ENCODE peak calls at places on chromosomes 6 and 20, in four cellular contexts. X, B, G and E are unnamed samples.

GRCh38 chr6:107374264-107374663 is 85.1 kb downstream of the PDSS2 start:
- DNase-seq in X (no peak), B (no peak), G (no peak), E (no peak)

GRCh38 chr6:27809067-27809938 is 102.9 kb downstream of the OR2B2 start:
- DNase-seq in X (no peak), B (no peak), G (no peak), E (no peak)

GRCh38 chr6:99073223-99073622 is 125.5 kb upstream of the FBXL4 start:
- DNase-seq in X (no peak), B (no peak), G (no peak), E (no peak)

GRCh38 chr6:166935353-166935752 is 21.0 kb downstream of the RNASET2 start:
- DNase-seq in X (no peak), B (no peak), G (no peak), E (no peak)

GRCh38 chr6:89297695-89298351 is 17.3 kb downstream of the GABRR2 start:
- DNase-seq in X (peak; percentile 94), B (peak; percentile 49), G (peak; percentile 80), E (peak; percentile 52)

GRCh38 chr6:83369692-83370091 is 61.2 kb downstream of the ME1 start:
- DNase-seq in X (no peak), B (no peak), G (no peak), E (no peak)

GRCh38 chr20:64119681-64120341 is 12.4 kb upstream of the NPBWR2 start:
- DNase-seq in X (peak; percentile 6), B (no peak), G (no peak), E (no peak)

GRCh38 chr6:89281779-89282246 is 33.3 kb downstream of the GABRR2 start:
- DNase-seq in X (peak; percentile 66), B (peak; percentile 77), G (no peak), E (peak; percentile 49)

GRCh38 chr20:21235713-21236445 is 67.3 kb upstream of the XRN2 start:
- DNase-seq in X (peak; percentile 51), B (peak; percentile 32), G (no peak), E (peak; percentile 69)

GRCh38 chr6:3381233-3382065 is 75.4 kb downstream of the SLC22A23 start:
- DNase-seq in X (no peak), B (no peak), G (no peak), E (no peak)

GRCh38 chr6:122170274-122170673 is 229.2 kb upstream of the HSF2 start:
- DNase-seq in X (no peak), B (no peak), G (no peak), E (no peak)

GRCh38 chr6:68990313-68990712 is 355.2 kb downstream of the ADGRB3 start:
- DNase-seq in X (no peak), B (no peak), G (no peak), E (no peak)

GRCh38 chr6:89974776-89975175 is 80.5 kb downstream of the GJA10 start:
- DNase-seq in X (no peak), B (no peak), G (no peak), E (no peak)

GRCh38 chr6:138492113-138492512 is 7.2 kb downstream of the NHSL1 start:
- DNase-seq in X (no peak), B (no peak), G (no peak), E (no peak)

GRCh38 chr20:8292793-8293192 is 160.7 kb downstream of the PLCB1 start:
- DNase-seq in X (no peak), B (no peak), G (no peak), E (no peak)

GRCh38 chr6:139135578-139136545 is 982 bp downstream of the HECA start:
- DNase-seq in X (no peak), B (peak; percentile 41), G (no peak), E (peak; percentile 78)

GRCh38 chr20:10109621-10110020 is 74.8 kb downstream of the ANKEF1 start:
- DNase-seq in X (no peak), B (no peak), G (no peak), E (no peak)

GRCh38 chr6:19753822-19754221 is 83.3 kb upstream of the ID4 start:
- DNase-seq in X (no peak), B (no peak), G (no peak), E (no peak)

GRCh38 chr6:97443408-97444080 is 160.5 kb upstream of the MMS22L start:
- DNase-seq in X (no peak), B (no peak), G (no peak), E (no peak)

GRCh38 chr6:85537055-85537494 is 56.6 kb downstream of the SNX14 start:
- DNase-seq in X (no peak), B (no peak), G (no peak), E (no peak)

GRCh38 chr6:104566411-104566810 is 293.3 kb downstream of the HACE1 start:
- DNase-seq in X (no peak), B (no peak), G (no peak), E (no peak)

GRCh38 chr6:1388081-1388926 is 1.1 kb upstream of the FOXF2 start:
- DNase-seq in X (no peak), B (no peak), G (no peak), E (no peak)

GRCh38 chr20:3000852-3001523 is 42.4 kb upstream of the GNRH2 start:
- DNase-seq in X (peak; percentile 46), B (peak; percentile 18), G (no peak), E (no peak)

GRCh38 chr6:14046476-14047068 is 71.0 kb upstream of the CD83 start:
- DNase-seq in X (peak; percentile 51), B (peak; percentile 81), G (no peak), E (peak; percentile 32)

GRCh38 chr20:46375771-46376170 is 30.6 kb downstream of the ELMO2 start:
- DNase-seq in X (no peak), B (no peak), G (no peak), E (no peak)

GRCh38 chr20:44279228-44279627 is 31.8 kb downstream of the FITM2 start:
- DNase-seq in X (no peak), B (no peak), G (no peak), E (no peak)

GRCh38 chr6:111418971-111419693 is 63.9 kb downstream of the REV3L start:
- DNase-seq in X (no peak), B (no peak), G (no peak), E (no peak)

GRCh38 chr6:40844241-40844640 is 194.8 kb downstream of the UNC5CL start:
- DNase-seq in X (no peak), B (no peak), G (no peak), E (no peak)

GRCh38 chr6:45631396-45631795 is 253.7 kb upstream of the SUPT3H start:
- DNase-seq in X (no peak), B (no peak), G (no peak), E (no peak)

GRCh38 chr6:78101387-78101786 is 448.5 kb downstream of the MEI4 start:
- DNase-seq in X (no peak), B (no peak), G (no peak), E (no peak)

GRCh38 chr6:35804996-35805736 is at the start of gene LHFPL5:
- DNase-seq in X (no peak), B (peak; percentile 95), G (no peak), E (peak; percentile 34)

GRCh38 chr20:2626853-2627541 is 25.4 kb upstream of the NOP56 start:
- DNase-seq in X (peak; percentile 72), B (no peak), G (no peak), E (peak; percentile 74)

GRCh38 chr6:32146687-32147086 is 5.1 kb downstream of the PRRT1 start:
- DNase-seq in X (no peak), B (no peak), G (no peak), E (no peak)

GRCh38 chr6:24902782-24903181 is 33.0 kb downstream of the RIPOR2 start:
- DNase-seq in X (peak; percentile 2), B (no peak), G (no peak), E (no peak)

GRCh38 chr20:33808388-33808787 is 2.8 kb upstream of the CHMP4B start:
- DNase-seq in X (no peak), B (no peak), G (no peak), E (no peak)

GRCh38 chr6:95078457-95078856 is 498.9 kb upstream of the MANEA start:
- DNase-seq in X (no peak), B (no peak), G (no peak), E (no peak)
- TF ChIP-seq CTCF in X (no peak), B (no peak), G (no peak), E (no peak)

GRCh38 chr6:158002951-158003853 is 21.5 kb downstream of the SYNJ2 start:
- DNase-seq in X (no peak), B (no peak), G (no peak), E (peak; percentile 38)

GRCh38 chr6:158000530-158001307 is 19.1 kb downstream of the SYNJ2 start:
- DNase-seq in X (no peak), B (no peak), G (no peak), E (no peak)

GRCh38 chr6:158004696-158005095 is 23.0 kb downstream of the SYNJ2 start:
- DNase-seq in X (no peak), B (no peak), G (no peak), E (no peak)

GRCh38 chr6:158003910-158004695 is 22.4 kb downstream of the SYNJ2 start:
- DNase-seq in X (no peak), B (no peak), G (no peak), E (no peak)

DNA sequence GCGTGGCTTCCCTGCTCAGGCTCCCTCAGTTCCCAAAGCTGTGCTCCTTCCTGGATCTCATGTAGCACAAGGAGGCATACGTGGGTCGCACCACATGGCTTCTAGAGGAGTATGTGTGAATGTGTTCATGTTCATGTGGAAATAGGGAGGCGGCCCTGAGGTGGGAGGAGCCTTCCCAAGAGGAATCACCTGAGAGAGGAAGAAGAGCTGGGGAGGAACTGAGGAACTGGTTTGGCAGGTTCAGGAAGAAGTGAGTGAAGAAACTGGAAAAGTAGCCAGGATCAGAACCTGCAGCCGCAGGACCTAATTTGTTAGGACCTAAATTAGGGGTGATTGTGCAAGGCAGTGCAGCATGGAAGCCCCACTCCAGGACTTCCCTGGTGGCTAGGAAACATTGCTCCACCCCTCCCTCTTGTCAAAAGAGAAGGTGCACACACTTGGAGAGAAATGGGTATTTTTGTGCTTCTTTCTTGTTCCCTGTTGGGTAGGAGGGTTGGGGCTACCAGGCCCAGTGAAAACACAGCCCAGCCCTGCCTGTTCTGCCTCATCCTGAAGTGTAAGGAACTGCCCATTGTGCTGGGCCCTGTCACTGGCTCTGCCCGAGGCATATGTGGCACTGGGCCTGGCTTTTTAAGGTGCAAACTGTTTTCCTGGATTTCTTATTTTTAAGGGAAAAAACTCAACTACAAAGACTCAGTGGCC is 20.7 kb downstream of the SYNJ2 start:
- DNase-seq in X (peak; percentile 55), B (no peak), G (no peak), E (peak; percentile 74)
- TF ChIP-seq POLR2AphosphoS5 in X (peak; percentile 24), B (no peak), G (no peak), E (peak; percentile 10)

GRCh38 chr20:36217226-36217625 is 19.1 kb upstream of the AAR2 start:
- DNase-seq in X (peak; percentile 36), B (peak; percentile 67), G (no peak), E (no peak)
- TF ChIP-seq CTCF in X (peak; percentile 27), B (peak; percentile 66), G (no peak), E (no peak)

GRCh38 chr6:136192917-136193316 is 57.2 kb downstream of the MTFR2 start:
- DNase-seq in X (no peak), B (no peak), G (no peak), E (no peak)
- TF ChIP-seq POLR2AphosphoS5 in X (no peak), B (no peak), G (no peak), E (no peak)

GRCh38 chr6:70304611-70305010 is 1.7 kb upstream of the COL9A1 start:
- DNase-seq in X (no peak), B (no peak), G (no peak), E (no peak)
- TF ChIP-seq CTCF in X (no peak), B (no peak), G (no peak), E (no peak)

DNA sequence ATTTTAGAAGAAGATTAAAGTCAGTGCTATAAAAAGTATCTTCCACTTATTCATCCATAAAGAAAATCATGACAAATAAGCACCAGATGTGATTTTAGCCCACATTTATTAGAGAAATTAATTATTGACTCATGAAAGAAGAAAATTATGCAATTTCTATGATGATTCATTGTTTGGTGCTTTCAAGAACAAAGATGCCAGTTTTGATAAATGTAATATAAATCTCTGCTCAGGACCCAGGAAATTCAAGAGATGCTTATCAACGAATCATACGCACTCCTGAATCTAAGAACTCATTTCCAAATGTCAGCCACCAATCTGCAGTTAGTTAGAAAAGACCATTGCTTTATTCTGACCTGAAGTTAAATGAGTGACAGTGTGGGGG is 211.4 kb downstream of the ARHGAP18 start:
- DNase-seq in X (no peak), B (peak; percentile 8), G (no peak), E (no peak)
- TF ChIP-seq POLR2AphosphoS5 in X (no peak), B (no peak), G (no peak), E (no peak)